ENCODE peak calls at places on chromosome 13, in seven cellular contexts. One of them, this sample, is unnamed.

GRCh38 chr13:99605417-99606321 is 104.4 kb downstream of the TM9SF2 start:
- DNase-seq in retinal pigment epithelial cell: no peak
- DNase-seq in brain microvascular endothelial cell: no peak
- DNase-seq in AG09309: no peak
- DNase-seq in endodermal cell: peak
- DNase-seq in fibroblast of pulmonary artery: no peak
- DNase-seq in GM12865: peak
- DNase-seq in this sample: no peak

GRCh38 chr13:51557875-51558604 is 26.2 kb upstream of the WDFY2 start:
- DNase-seq in GM12865: no peak
- DNase-seq in AG09309: peak
- DNase-seq in fibroblast of pulmonary artery: peak
- DNase-seq in retinal pigment epithelial cell: no peak
- DNase-seq in endodermal cell: no peak
- DNase-seq in brain microvascular endothelial cell: peak
- DNase-seq in this sample: no peak

GRCh38 chr13:51154029-51154555 is 43.0 kb upstream of the C13orf42 start:
- DNase-seq in endodermal cell: peak
- DNase-seq in retinal pigment epithelial cell: no peak
- DNase-seq in fibroblast of pulmonary artery: peak
- DNase-seq in brain microvascular endothelial cell: peak
- DNase-seq in AG09309: peak
- DNase-seq in GM12865: no peak
- DNase-seq in this sample: no peak

GRCh38 chr13:101150998-101151397 is 265.3 kb downstream of the NALCN start:
- DNase-seq in brain microvascular endothelial cell: peak
- DNase-seq in endodermal cell: no peak
- DNase-seq in fibroblast of pulmonary artery: peak
- DNase-seq in GM12865: no peak
- DNase-seq in retinal pigment epithelial cell: no peak
- DNase-seq in AG09309: no peak
- DNase-seq in this sample: no peak

GRCh38 chr13:44899967-44900366 is 89.3 kb downstream of the NUFIP1 start:
- DNase-seq in brain microvascular endothelial cell: no peak
- DNase-seq in GM12865: no peak
- DNase-seq in AG09309: no peak
- DNase-seq in endodermal cell: no peak
- DNase-seq in fibroblast of pulmonary artery: no peak
- DNase-seq in retinal pigment epithelial cell: no peak
- DNase-seq in this sample: no peak

GRCh38 chr13:102642475-102642874 is 45.7 kb downstream of the TPP2 start:
- DNase-seq in brain microvascular endothelial cell: no peak
- DNase-seq in retinal pigment epithelial cell: peak
- DNase-seq in GM12865: no peak
- DNase-seq in AG09309: no peak
- DNase-seq in fibroblast of pulmonary artery: no peak
- DNase-seq in endodermal cell: no peak
- DNase-seq in this sample: peak

GRCh38 chr13:68897331-68897730 is 1210.3 kb upstream of the ATXN8OS start:
- DNase-seq in retinal pigment epithelial cell: no peak
- DNase-seq in brain microvascular endothelial cell: no peak
- DNase-seq in endodermal cell: peak
- DNase-seq in fibroblast of pulmonary artery: no peak
- DNase-seq in AG09309: no peak
- DNase-seq in GM12865: no peak
- DNase-seq in this sample: no peak

GRCh38 chr13:63161219-63161618 is 1745.6 kb upstream of the PCDH20 start:
- DNase-seq in GM12865: no peak
- DNase-seq in fibroblast of pulmonary artery: peak
- DNase-seq in AG09309: no peak
- DNase-seq in retinal pigment epithelial cell: no peak
- DNase-seq in endodermal cell: no peak
- DNase-seq in brain microvascular endothelial cell: peak
- DNase-seq in this sample: no peak

GRCh38 chr13:42747399-42747873 is 33.9 kb upstream of the FAM216B start:
- DNase-seq in brain microvascular endothelial cell: peak
- DNase-seq in endodermal cell: no peak
- DNase-seq in AG09309: peak
- DNase-seq in GM12865: no peak
- DNase-seq in fibroblast of pulmonary artery: peak
- DNase-seq in retinal pigment epithelial cell: no peak
- DNase-seq in this sample: peak

GRCh38 chr13:114002009-114002544 is 28.2 kb upstream of the C13orf46 start:
- DNase-seq in endodermal cell: no peak
- DNase-seq in GM12865: no peak
- DNase-seq in AG09309: no peak
- DNase-seq in brain microvascular endothelial cell: no peak
- DNase-seq in retinal pigment epithelial cell: no peak
- DNase-seq in fibroblast of pulmonary artery: no peak
- DNase-seq in this sample: no peak

GRCh38 chr13:31046711-31047279 is 114.3 kb downstream of the TEX26 start:
- DNase-seq in AG09309: no peak
- DNase-seq in fibroblast of pulmonary artery: peak
- DNase-seq in brain microvascular endothelial cell: peak
- DNase-seq in endodermal cell: peak
- DNase-seq in retinal pigment epithelial cell: peak
- DNase-seq in GM12865: no peak
- DNase-seq in this sample: no peak

GRCh38 chr13:87893982-87894527 is 222.9 kb downstream of the SLITRK5 start:
- DNase-seq in GM12865: no peak
- DNase-seq in AG09309: no peak
- DNase-seq in brain microvascular endothelial cell: no peak
- DNase-seq in fibroblast of pulmonary artery: no peak
- DNase-seq in retinal pigment epithelial cell: no peak
- DNase-seq in endodermal cell: no peak
- DNase-seq in this sample: no peak

GRCh38 chr13:43364210-43365041 is 341.0 kb downstream of the DNAJC15 start:
- DNase-seq in retinal pigment epithelial cell: no peak
- DNase-seq in endodermal cell: no peak
- DNase-seq in brain microvascular endothelial cell: peak
- DNase-seq in AG09309: peak
- DNase-seq in fibroblast of pulmonary artery: peak
- DNase-seq in GM12865: no peak
- DNase-seq in this sample: peak

GRCh38 chr13:31951215-31951678 is 80.3 kb upstream of the FRY start:
- DNase-seq in brain microvascular endothelial cell: no peak
- DNase-seq in endodermal cell: no peak
- DNase-seq in fibroblast of pulmonary artery: no peak
- DNase-seq in GM12865: peak
- DNase-seq in AG09309: no peak
- DNase-seq in retinal pigment epithelial cell: no peak
- DNase-seq in this sample: no peak

GRCh38 chr13:100347941-100348340 is 240.6 kb downstream of the GGACT start:
- DNase-seq in endodermal cell: no peak
- DNase-seq in brain microvascular endothelial cell: no peak
- DNase-seq in fibroblast of pulmonary artery: peak
- DNase-seq in AG09309: no peak
- DNase-seq in retinal pigment epithelial cell: no peak
- DNase-seq in GM12865: no peak
- DNase-seq in this sample: no peak

GRCh38 chr13:51839711-51840110 is 5.3 kb downstream of the TMEM272 start:
- DNase-seq in GM12865: no peak
- DNase-seq in retinal pigment epithelial cell: no peak
- DNase-seq in endodermal cell: no peak
- DNase-seq in AG09309: no peak
- DNase-seq in fibroblast of pulmonary artery: no peak
- DNase-seq in brain microvascular endothelial cell: no peak
- DNase-seq in this sample: no peak

GRCh38 chr13:36858285-36858684 is 39.3 kb downstream of the RFXAP start:
- DNase-seq in endodermal cell: peak
- DNase-seq in AG09309: peak
- DNase-seq in brain microvascular endothelial cell: no peak
- DNase-seq in retinal pigment epithelial cell: peak
- DNase-seq in fibroblast of pulmonary artery: peak
- DNase-seq in GM12865: peak
- DNase-seq in this sample: peak

GRCh38 chr13:23506821-23507210 is 63.4 kb upstream of the TNFRSF19 start:
- DNase-seq in brain microvascular endothelial cell: peak
- DNase-seq in AG09309: no peak
- DNase-seq in fibroblast of pulmonary artery: peak
- DNase-seq in retinal pigment epithelial cell: peak
- DNase-seq in GM12865: no peak
- DNase-seq in endodermal cell: no peak
- DNase-seq in this sample: peak

GRCh38 chr13:114173753-114174152 is 5.3 kb upstream of the CFAP97D2 start:
- DNase-seq in retinal pigment epithelial cell: no peak
- DNase-seq in fibroblast of pulmonary artery: no peak
- DNase-seq in GM12865: no peak
- DNase-seq in AG09309: no peak
- DNase-seq in endodermal cell: no peak
- DNase-seq in brain microvascular endothelial cell: no peak
- DNase-seq in this sample: no peak

GRCh38 chr13:25181597-25181996 is 9.5 kb upstream of the AMER2 start:
- DNase-seq in GM12865: peak
- DNase-seq in endodermal cell: no peak
- DNase-seq in brain microvascular endothelial cell: no peak
- DNase-seq in retinal pigment epithelial cell: no peak
- DNase-seq in fibroblast of pulmonary artery: no peak
- DNase-seq in AG09309: no peak
- DNase-seq in this sample: no peak

GRCh38 chr13:110015253-110015652 is 228.9 kb upstream of the IRS2 start:
- DNase-seq in fibroblast of pulmonary artery: peak
- DNase-seq in brain microvascular endothelial cell: no peak
- DNase-seq in retinal pigment epithelial cell: no peak
- DNase-seq in GM12865: no peak
- DNase-seq in AG09309: no peak
- DNase-seq in endodermal cell: no peak
- DNase-seq in this sample: no peak

GRCh38 chr13:75480691-75481175 is 1.2 kb downstream of the TBC1D4 start:
- DNase-seq in fibroblast of pulmonary artery: peak
- DNase-seq in brain microvascular endothelial cell: no peak
- DNase-seq in retinal pigment epithelial cell: no peak
- DNase-seq in GM12865: peak
- DNase-seq in AG09309: no peak
- DNase-seq in endodermal cell: peak
- DNase-seq in this sample: no peak

GRCh38 chr13:41241626-41242025 is 21.8 kb downstream of the MTRF1 start:
- DNase-seq in AG09309: no peak
- DNase-seq in GM12865: no peak
- DNase-seq in retinal pigment epithelial cell: no peak
- DNase-seq in fibroblast of pulmonary artery: no peak
- DNase-seq in endodermal cell: no peak
- DNase-seq in brain microvascular endothelial cell: no peak
- DNase-seq in this sample: no peak

GRCh38 chr13:39394811-39395685 is 207.9 kb downstream of the LHFPL6 start:
- DNase-seq in GM12865: no peak
- DNase-seq in brain microvascular endothelial cell: no peak
- DNase-seq in retinal pigment epithelial cell: no peak
- DNase-seq in AG09309: no peak
- DNase-seq in endodermal cell: peak
- DNase-seq in fibroblast of pulmonary artery: peak
- DNase-seq in this sample: no peak

GRCh38 chr13:26529441-26529840 is 28.0 kb upstream of the WASF3 start:
- DNase-seq in brain microvascular endothelial cell: peak
- DNase-seq in AG09309: peak
- DNase-seq in retinal pigment epithelial cell: peak
- DNase-seq in endodermal cell: peak
- DNase-seq in fibroblast of pulmonary artery: peak
- DNase-seq in GM12865: peak
- DNase-seq in this sample: peak

GRCh38 chr13:111027481-111028439 is 87.3 kb upstream of the ARHGEF7 start:
- DNase-seq in retinal pigment epithelial cell: peak
- DNase-seq in AG09309: no peak
- DNase-seq in fibroblast of pulmonary artery: no peak
- DNase-seq in endodermal cell: no peak
- DNase-seq in brain microvascular endothelial cell: no peak
- DNase-seq in GM12865: no peak
- DNase-seq in this sample: no peak

GRCh38 chr13:63435668-63436275 is 2020.1 kb upstream of the PCDH20 start:
- DNase-seq in AG09309: peak
- DNase-seq in endodermal cell: no peak
- DNase-seq in brain microvascular endothelial cell: peak
- DNase-seq in fibroblast of pulmonary artery: peak
- DNase-seq in GM12865: no peak
- DNase-seq in retinal pigment epithelial cell: peak
- DNase-seq in this sample: peak

DNA sequence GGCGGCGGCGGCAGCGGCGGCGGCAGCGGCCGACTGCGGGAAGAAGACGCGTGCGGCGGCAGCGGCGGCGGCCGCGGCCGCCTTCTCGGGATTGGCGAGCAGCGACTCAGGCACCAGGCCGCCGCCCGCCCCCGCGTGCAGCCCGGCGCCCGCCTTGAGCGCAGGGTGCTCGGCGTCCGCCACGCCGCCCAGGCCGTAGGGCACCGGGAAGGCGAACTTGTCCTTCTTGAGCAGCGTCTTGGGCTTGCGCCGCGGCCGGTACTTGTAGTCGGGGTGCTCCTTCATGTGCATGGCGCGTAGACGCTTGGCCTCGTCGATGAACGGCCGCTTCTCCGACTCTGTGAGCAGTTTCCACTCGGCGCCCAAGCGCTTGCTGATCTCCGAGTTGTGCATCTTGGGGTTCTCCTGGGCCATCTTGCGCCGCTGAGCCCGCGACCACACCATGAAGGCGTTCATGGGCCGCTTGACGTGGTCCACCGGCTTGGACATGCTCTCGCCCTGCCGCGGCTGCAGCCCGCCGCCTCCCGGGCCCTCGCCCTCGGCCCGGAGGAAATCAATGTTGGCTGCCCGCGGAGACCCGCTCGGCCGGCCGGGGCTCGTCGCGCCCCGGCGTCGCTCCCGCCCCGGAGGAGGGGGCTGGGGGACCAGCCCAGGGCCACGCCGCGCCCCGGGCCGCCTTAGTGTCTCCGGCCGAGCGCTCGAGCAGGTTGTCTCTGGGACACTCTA is 621 bp downstream of the SOX21 start:
- DNase-seq in retinal pigment epithelial cell: no peak
- DNase-seq in GM12865: no peak
- DNase-seq in fibroblast of pulmonary artery: peak
- DNase-seq in brain microvascular endothelial cell: no peak
- DNase-seq in AG09309: no peak
- DNase-seq in endodermal cell: no peak
- DNase-seq in this sample: no peak
- H3K4me3 ChIP-seq in retinal pigment epithelial cell: no peak
- H3K4me3 ChIP-seq in GM12865: no peak
- H3K4me3 ChIP-seq in fibroblast of pulmonary artery: no peak
- H3K4me3 ChIP-seq in brain microvascular endothelial cell: no peak
- H3K4me3 ChIP-seq in AG09309: no peak
- H3K4me3 ChIP-seq in endodermal cell: peak
- H3K4me3 ChIP-seq in this sample: peak

GRCh38 chr13:92175330-92175729 is 776.9 kb downstream of the GPC5 start:
- DNase-seq in endodermal cell: peak
- DNase-seq in retinal pigment epithelial cell: no peak
- DNase-seq in GM12865: peak
- DNase-seq in AG09309: no peak
- DNase-seq in brain microvascular endothelial cell: peak
- DNase-seq in fibroblast of pulmonary artery: peak
- DNase-seq in this sample: peak
- TF ChIP-seq CTCF in endodermal cell: peak
- TF ChIP-seq CTCF in retinal pigment epithelial cell: peak
- TF ChIP-seq CTCF in GM12865: no peak
- TF ChIP-seq CTCF in AG09309: peak
- TF ChIP-seq CTCF in brain microvascular endothelial cell: peak
- TF ChIP-seq CTCF in fibroblast of pulmonary artery: peak
- TF ChIP-seq CTCF in this sample: peak

GRCh38 chr13:76980075-76980718 is 11.7 kb upstream of the CLN5 start:
- DNase-seq in fibroblast of pulmonary artery: peak
- DNase-seq in GM12865: peak
- DNase-seq in endodermal cell: peak
- DNase-seq in retinal pigment epithelial cell: no peak
- DNase-seq in brain microvascular endothelial cell: peak
- DNase-seq in AG09309: no peak
- DNase-seq in this sample: no peak
- H3K4me3 ChIP-seq in fibroblast of pulmonary artery: peak
- H3K4me3 ChIP-seq in GM12865: peak
- H3K4me3 ChIP-seq in endodermal cell: no peak
- H3K4me3 ChIP-seq in retinal pigment epithelial cell: peak
- H3K4me3 ChIP-seq in brain microvascular endothelial cell: peak
- H3K4me3 ChIP-seq in AG09309: peak
- H3K4me3 ChIP-seq in this sample: peak

GRCh38 chr13:112968380-112968909 is 569 bp upstream of the MCF2L start:
- DNase-seq in brain microvascular endothelial cell: no peak
- DNase-seq in endodermal cell: peak
- DNase-seq in fibroblast of pulmonary artery: no peak
- DNase-seq in AG09309: no peak
- DNase-seq in GM12865: peak
- DNase-seq in retinal pigment epithelial cell: no peak
- DNase-seq in this sample: no peak
- TF ChIP-seq CTCF in brain microvascular endothelial cell: no peak
- TF ChIP-seq CTCF in endodermal cell: peak
- TF ChIP-seq CTCF in fibroblast of pulmonary artery: no peak
- TF ChIP-seq CTCF in AG09309: no peak
- TF ChIP-seq CTCF in GM12865: no peak
- TF ChIP-seq CTCF in retinal pigment epithelial cell: no peak
- TF ChIP-seq CTCF in this sample: no peak